ENCODE peak calls at places on chromosome 20, in nine cellular contexts. Q is lower leg skin, V is HCT116, Y is A673, H is fibroblast of pulmonary artery, J is breast epithelium, O is AG09309, I is stomach, G is neuronal stem cell. Z is an unnamed sample.

GRCh38 chr20:18738888-18739287 is 74.7 kb upstream of the SCP2D1 start:
- DNase-seq in Q (no peak), V (no peak), Y (no peak), H (no peak), J (no peak), O (no peak), I (no peak), G (no peak), Z (no peak)

GRCh38 chr20:49850463-49851233 is 38.0 kb downstream of the SLC9A8 start:
- DNase-seq in Q (no peak), V (no peak), Y (no peak), H (no peak), J (no peak), O (no peak), I (no peak), G (no peak), Z (no peak)

GRCh38 chr20:48983423-48984400 is 62.2 kb downstream of the ARFGEF2 start:
- DNase-seq in Q (no peak), V (no peak), Y (peak), H (peak), J (no peak), O (peak), I (peak), G (no peak), Z (no peak)

GRCh38 chr20:34269996-34270627 is 28.9 kb downstream of the ASIP start:
- DNase-seq in Q (no peak), V (no peak), Y (peak), H (peak), J (peak), O (no peak), I (no peak), G (no peak), Z (no peak)

GRCh38 chr20:36320898-36321695 is 15.0 kb downstream of the DLGAP4 start:
- DNase-seq in Q (no peak), V (no peak), Y (no peak), H (no peak), J (no peak), O (no peak), I (no peak), G (no peak), Z (peak)

GRCh38 chr20:50101281-50101680 is 11.7 kb downstream of the UBE2V1 start:
- DNase-seq in Q (no peak), V (no peak), Y (no peak), H (no peak), J (no peak), O (no peak), I (no peak), G (no peak), Z (no peak)

GRCh38 chr20:1212607-1213396 is 9.5 kb downstream of the C20orf202 start:
- DNase-seq in Q (peak), V (peak), Y (peak), H (peak), J (peak), O (peak), I (peak), G (peak), Z (peak)

GRCh38 chr20:64010711-64011237 is 25.2 kb upstream of the C20orf204 start:
- DNase-seq in Q (no peak), V (no peak), Y (no peak), H (no peak), J (no peak), O (peak), I (no peak), G (no peak), Z (no peak)

GRCh38 chr20:21323640-21324039 is 20.5 kb downstream of the XRN2 start:
- DNase-seq in Q (no peak), V (peak), Y (peak), H (peak), J (no peak), O (no peak), I (no peak), G (no peak), Z (no peak)

GRCh38 chr20:23161968-23162696 is 76.0 kb upstream of the CD93 start:
- DNase-seq in Q (peak), V (no peak), Y (peak), H (peak), J (peak), O (no peak), I (peak), G (no peak), Z (peak)

GRCh38 chr20:20785226-20785625 is 72.8 kb upstream of the RALGAPA2 start:
- DNase-seq in Q (no peak), V (no peak), Y (no peak), H (no peak), J (no peak), O (no peak), I (no peak), G (no peak), Z (no peak)

GRCh38 chr20:20450461-20451027 is 82.6 kb downstream of the INSM1 start:
- DNase-seq in Q (no peak), V (no peak), Y (no peak), H (peak), J (no peak), O (no peak), I (peak), G (no peak), Z (no peak)

GRCh38 chr20:8255945-8256632 is 124.0 kb downstream of the PLCB1 start:
- DNase-seq in Q (no peak), V (no peak), Y (peak), H (no peak), J (no peak), O (no peak), I (no peak), G (no peak), Z (no peak)

GRCh38 chr20:50294164-50295088 is 103.8 kb downstream of the CEBPB start:
- DNase-seq in Q (no peak), V (no peak), Y (no peak), H (no peak), J (no peak), O (no peak), I (no peak), G (no peak), Z (peak)

GRCh38 chr20:39885975-39886649 is 802.9 kb downstream of the MAFB start:
- DNase-seq in Q (peak), V (no peak), Y (peak), H (peak), J (no peak), O (peak), I (peak), G (peak), Z (peak)

GRCh38 chr20:11473971-11474370 is 443.7 kb upstream of the BTBD3 start:
- DNase-seq in Q (no peak), V (no peak), Y (no peak), H (no peak), J (no peak), O (no peak), I (no peak), G (no peak), Z (no peak)

GRCh38 chr20:58698741-58699141 is 6.1 kb downstream of the NPEPL1 start:
- DNase-seq in Q (peak), V (no peak), Y (no peak), H (no peak), J (no peak), O (no peak), I (no peak), G (no peak), Z (peak)

GRCh38 chr20:14401479-14402138 is 64.2 kb upstream of the FLRT3 start:
- DNase-seq in Q (no peak), V (no peak), Y (peak), H (no peak), J (no peak), O (no peak), I (no peak), G (peak), Z (no peak)

GRCh38 chr20:13515796-13516533 is 122.8 kb downstream of the TASP1 start:
- DNase-seq in Q (no peak), V (no peak), Y (no peak), H (no peak), J (no peak), O (no peak), I (no peak), G (no peak), Z (no peak)

GRCh38 chr20:25341716-25342680 is 48.6 kb downstream of the ABHD12 start:
- DNase-seq in Q (no peak), V (no peak), Y (no peak), H (peak), J (no peak), O (no peak), I (no peak), G (no peak), Z (no peak)

GRCh38 chr20:23449400-23449799 is 3.3 kb downstream of the CST11 start:
- DNase-seq in Q (no peak), V (no peak), Y (no peak), H (peak), J (no peak), O (no peak), I (no peak), G (no peak), Z (no peak)

GRCh38 chr20:53642196-53643030 is 48.8 kb upstream of the ZNF217 start:
- DNase-seq in Q (peak), V (peak), Y (no peak), H (peak), J (peak), O (no peak), I (peak), G (no peak), Z (no peak)

GRCh38 chr20:25541676-25542075 is 43.7 kb downstream of the NINL start:
- DNase-seq in Q (peak), V (no peak), Y (no peak), H (peak), J (no peak), O (no peak), I (no peak), G (no peak), Z (no peak)

GRCh38 chr20:48850681-48851299 is 23.0 kb upstream of the PREX1 start:
- DNase-seq in Q (no peak), V (no peak), Y (no peak), H (no peak), J (no peak), O (no peak), I (no peak), G (no peak), Z (no peak)

GRCh38 chr20:41436679-41437078 is 70.1 kb upstream of the EMILIN3 start:
- DNase-seq in Q (no peak), V (no peak), Y (no peak), H (peak), J (no peak), O (no peak), I (no peak), G (no peak), Z (no peak)

DNA sequence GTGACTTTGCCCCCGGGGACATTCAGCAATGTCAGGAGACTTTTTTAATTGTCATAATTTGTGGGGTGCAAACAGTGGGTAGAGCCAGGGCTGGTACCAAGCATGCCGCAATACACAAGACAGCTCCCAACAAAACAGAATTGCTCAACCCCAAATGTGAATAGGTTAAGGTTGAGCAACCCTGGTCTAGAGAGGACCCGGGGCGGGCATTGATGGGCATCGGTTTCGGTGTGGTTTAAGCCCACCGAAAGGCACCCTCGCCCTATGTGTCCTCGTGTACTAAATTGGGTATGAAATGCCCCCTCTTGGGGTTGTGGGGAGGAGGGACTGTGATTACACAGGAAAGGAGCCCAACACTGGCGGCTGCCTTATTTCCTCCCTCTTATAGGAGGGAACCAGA is 36.0 kb downstream of the KIAA1755 start:
- DNase-seq in Q (no peak), V (no peak), Y (no peak), H (no peak), J (no peak), O (no peak), I (no peak), G (no peak), Z (no peak)
- H3K4me3 ChIP-seq in Q (no peak), V (no peak), Y (no peak), H (no peak), J (no peak), O (no peak), I (no peak), G (no peak), Z (no peak)

DNA sequence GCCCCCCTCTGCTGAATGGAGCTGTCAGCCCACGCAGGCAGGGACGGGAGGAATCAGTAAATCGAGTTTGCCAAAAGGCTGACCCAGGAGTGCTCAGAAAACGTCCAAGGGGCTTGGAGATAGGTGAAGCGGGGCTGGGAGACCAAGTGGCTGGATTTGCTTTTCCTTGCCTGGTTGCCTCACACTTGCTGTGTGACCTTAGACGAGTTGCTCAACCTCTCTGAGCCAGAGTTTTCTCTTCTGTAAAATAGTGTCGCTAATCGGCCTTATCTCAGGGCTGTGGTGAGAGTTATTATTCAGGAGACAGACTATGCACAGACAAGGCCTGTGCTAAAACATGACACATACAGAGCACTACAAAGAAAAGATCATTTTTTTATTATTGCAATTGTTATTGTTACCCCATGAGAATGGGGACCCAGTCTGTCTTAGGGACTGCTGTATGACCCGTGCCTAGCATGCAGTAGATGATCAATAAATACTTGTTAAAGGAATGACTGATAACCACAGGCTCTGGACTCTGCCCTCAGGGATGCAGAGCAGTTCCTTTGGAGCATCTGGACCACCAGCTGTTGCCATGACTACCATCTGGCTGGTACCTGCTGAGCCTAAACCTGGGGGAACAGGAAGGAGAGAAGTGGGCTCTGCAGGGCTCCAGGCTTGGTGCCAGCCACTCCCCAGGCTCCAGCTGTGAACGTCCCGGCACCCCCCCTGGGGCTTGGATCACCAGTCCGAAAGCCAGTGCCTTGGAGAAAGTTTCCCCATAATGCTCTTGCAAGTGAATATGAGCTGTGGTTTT is 901 bp downstream of the KCNK15 start:
- DNase-seq in Q (no peak), V (no peak), Y (peak), H (no peak), J (no peak), O (no peak), I (peak), G (no peak), Z (no peak)
- H3K4me3 ChIP-seq in Q (peak), V (no peak), Y (peak), H (peak), J (peak), O (peak), I (peak), G (peak), Z (peak)

GRCh38 chr20:47353224-47353696 is 3.2 kb downstream of the ZMYND8 start:
- DNase-seq in Q (no peak), V (no peak), Y (no peak), H (no peak), J (no peak), O (no peak), I (no peak), G (no peak), Z (no peak)
- H3K4me3 ChIP-seq in Q (no peak), V (no peak), Y (no peak), H (peak), J (peak), O (no peak), I (peak), G (no peak), Z (no peak)

GRCh38 chr20:31488171-31488570 is 13.1 kb downstream of the REM1 start:
- DNase-seq in Q (no peak), V (no peak), Y (no peak), H (no peak), J (no peak), O (no peak), I (no peak), G (no peak), Z (no peak)

GRCh38 chr20:31489152-31489551 is 14.1 kb downstream of the REM1 start:
- DNase-seq in Q (no peak), V (no peak), Y (no peak), H (no peak), J (no peak), O (no peak), I (no peak), G (no peak), Z (no peak)

GRCh38 chr20:31490752-31491151 is 15.7 kb downstream of the REM1 start:
- DNase-seq in Q (no peak), V (no peak), Y (no peak), H (no peak), J (no peak), O (no peak), I (no peak), G (no peak), Z (no peak)

GRCh38 chr20:31484001-31484400 is 8.9 kb downstream of the REM1 start:
- DNase-seq in Q (peak), V (no peak), Y (no peak), H (no peak), J (no peak), O (no peak), I (no peak), G (no peak), Z (peak)

GRCh38 chr20:31485450-31486339 is 10.6 kb downstream of the REM1 start:
- DNase-seq in Q (peak), V (no peak), Y (no peak), H (peak), J (peak), O (no peak), I (no peak), G (no peak), Z (peak)
- H3K4me3 ChIP-seq in Q (no peak), V (no peak), Y (no peak), H (peak), J (peak), O (no peak), I (peak), G (no peak), Z (no peak)

DNA sequence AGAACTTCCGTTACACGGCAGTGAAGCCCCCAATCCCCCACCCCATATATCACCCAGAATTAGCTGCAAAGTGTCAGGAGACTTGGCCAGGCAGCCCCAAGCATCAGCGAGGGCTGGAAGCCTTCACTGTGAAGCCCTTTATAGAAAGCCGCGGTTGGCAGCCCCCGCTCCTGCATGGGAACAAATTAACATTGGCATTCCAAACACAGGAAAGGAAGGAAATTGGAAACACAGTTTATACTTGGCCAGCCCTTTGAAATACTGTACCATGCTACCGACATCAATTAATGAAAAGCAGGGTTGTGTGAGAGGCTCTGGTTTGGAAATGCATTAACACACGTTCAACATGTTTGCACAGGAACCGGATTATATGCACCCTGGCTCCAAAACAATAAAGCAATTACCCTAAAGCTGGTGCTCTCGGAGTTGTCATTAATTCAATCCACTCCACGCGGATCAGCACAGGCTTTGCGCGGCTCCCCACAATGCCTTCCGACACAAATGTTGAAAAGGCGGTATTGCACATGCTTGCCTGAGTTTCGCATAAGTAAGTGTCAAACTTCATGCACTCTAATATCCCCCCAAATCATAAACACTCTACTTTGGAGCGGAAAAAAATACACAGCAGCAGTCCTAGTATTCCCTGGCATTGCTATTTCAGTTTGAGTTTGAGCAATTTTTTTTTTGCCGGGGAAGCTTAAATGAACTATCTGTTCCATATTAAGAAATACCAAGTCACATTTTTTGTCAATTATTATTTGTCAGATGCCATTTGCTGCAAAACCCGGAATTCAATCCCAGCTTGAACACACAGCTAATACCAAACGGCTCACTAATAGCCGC is 7.0 kb downstream of the BMP7 start:
- DNase-seq in Q (no peak), V (no peak), Y (peak), H (no peak), J (no peak), O (no peak), I (no peak), G (no peak), Z (no peak)
- H3K4me3 ChIP-seq in Q (no peak), V (no peak), Y (no peak), H (no peak), J (peak), O (no peak), I (no peak), G (no peak), Z (no peak)

GRCh38 chr20:5528719-5529256 is 212.0 kb upstream of the PROKR2 start:
- DNase-seq in Q (peak), V (peak), Y (peak), H (peak), J (peak), O (peak), I (peak), G (peak), Z (peak)
- H3K4me3 ChIP-seq in Q (no peak), V (no peak), Y (no peak), H (no peak), J (no peak), O (no peak), I (no peak), G (no peak), Z (no peak)

GRCh38 chr20:4041748-4042411 is 26.5 kb upstream of the RNF24 start:
- DNase-seq in Q (no peak), V (peak), Y (no peak), H (peak), J (peak), O (peak), I (peak), G (no peak), Z (peak)

GRCh38 chr20:4036351-4036750 is 21.0 kb upstream of the RNF24 start:
- DNase-seq in Q (no peak), V (no peak), Y (no peak), H (no peak), J (no peak), O (no peak), I (no peak), G (no peak), Z (no peak)

GRCh38 chr20:4040283-4041179 is 25.2 kb upstream of the RNF24 start:
- DNase-seq in Q (no peak), V (no peak), Y (no peak), H (peak), J (no peak), O (no peak), I (peak), G (no peak), Z (no peak)

GRCh38 chr20:4038676-4039075 is 23.3 kb upstream of the RNF24 start:
- DNase-seq in Q (no peak), V (no peak), Y (no peak), H (no peak), J (no peak), O (no peak), I (no peak), G (no peak), Z (no peak)

DNA sequence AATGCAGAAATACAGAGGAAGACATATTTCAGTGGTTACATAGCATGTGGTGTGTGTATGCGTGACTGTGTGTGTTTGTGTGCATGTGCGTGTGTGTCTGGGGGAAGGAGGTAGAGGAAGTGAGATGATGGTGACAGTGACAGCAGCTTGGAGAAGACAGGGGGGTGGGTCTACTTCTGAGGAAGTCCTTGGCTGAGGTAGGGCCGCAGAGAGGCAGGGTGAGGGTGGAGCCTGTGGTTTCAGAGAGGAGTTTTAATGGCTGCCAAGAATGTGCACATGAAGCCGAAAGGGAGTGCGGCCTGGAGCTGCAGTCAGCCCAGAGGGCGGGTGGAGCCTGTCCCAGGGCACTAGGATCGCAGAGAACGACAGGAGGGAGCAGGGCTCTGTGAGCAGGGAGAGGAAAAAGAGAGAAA is 22.7 kb upstream of the RNF24 start:
- DNase-seq in Q (peak), V (no peak), Y (peak), H (peak), J (peak), O (no peak), I (peak), G (no peak), Z (peak)
- H3K4me3 ChIP-seq in Q (no peak), V (no peak), Y (no peak), H (no peak), J (peak), O (no peak), I (no peak), G (no peak), Z (no peak)

Z was measured in left lung.